ENCODE peak calls at places on chromosomes 13 and 19, in seven cellular contexts. I is IMR-90, P is mesendoderm, F is H9, E is mesenchymal stem cell, S is neuronal stem cell, T is H1. Y is an unnamed sample.

GRCh38 chr19:50358483-50359431 is 6.7 kb downstream of the NAPSA start:
- DNase-seq in I (peak), T (no peak), S (no peak), P (no peak), E (no peak), F (no peak), Y (peak)

GRCh38 chr13:41565221-41565620 is 107.9 kb downstream of the RGCC start:
- DNase-seq in I (peak), E (peak), S (no peak), T (no peak), F (no peak), P (no peak), Y (no peak)

GRCh38 chr13:32381539-32381938 is 46.4 kb downstream of the N4BP2L1 start:
- DNase-seq in S (peak), I (peak), F (peak), T (peak), P (peak), E (peak), Y (peak)

GRCh38 chr13:110125613-110126272 is 181.2 kb downstream of the COL4A1 start:
- DNase-seq in I (no peak), E (peak), F (no peak), S (no peak), P (no peak), T (no peak), Y (no peak)

GRCh38 chr19:53942001-53942786 is 20.5 kb upstream of the CACNG8 start:
- DNase-seq in F (peak), I (no peak), S (peak), P (peak), E (no peak), T (peak), Y (no peak)

GRCh38 chr19:38735257-38735686 is 9.0 kb downstream of the CAPN12 start:
- DNase-seq in F (peak), S (no peak), T (no peak), P (peak), E (no peak), I (no peak), Y (peak)

GRCh38 chr13:22357132-22357531 is 686.3 kb downstream of the FGF9 start:
- DNase-seq in P (no peak), F (no peak), I (no peak), T (no peak), E (peak), S (no peak), Y (no peak)

GRCh38 chr19:35032356-35032865 is 2.1 kb downstream of the SCN1B start:
- DNase-seq in P (no peak), T (no peak), F (no peak), S (no peak), E (no peak), I (no peak), Y (no peak)

GRCh38 chr19:15836345-15836594 is 20.8 kb upstream of the OR10H1 start:
- DNase-seq in F (no peak), E (no peak), I (peak), S (no peak), P (peak), T (no peak), Y (no peak)

GRCh38 chr13:111633401-111633800 is 313.0 kb downstream of the TEX29 start:
- DNase-seq in F (no peak), S (no peak), P (no peak), E (no peak), T (no peak), I (no peak), Y (no peak)

GRCh38 chr19:51570962-51571575 is at the start of gene ZNF175:
- DNase-seq in I (peak), P (peak), S (peak), E (peak), F (peak), T (peak), Y (peak)

GRCh38 chr13:106096661-106097092 is 438.8 kb downstream of the EFNB2 start:
- DNase-seq in E (peak), F (no peak), P (no peak), T (no peak), I (no peak), S (no peak), Y (no peak)

GRCh38 chr13:97211986-97212385 is 10.1 kb upstream of the MBNL2 start:
- DNase-seq in S (no peak), E (no peak), T (no peak), I (no peak), P (no peak), F (no peak), Y (peak)

GRCh38 chr19:48818234-48818823 is 7.5 kb upstream of the BCAT2 start:
- DNase-seq in S (no peak), F (no peak), P (no peak), I (no peak), E (no peak), T (no peak), Y (no peak)

GRCh38 chr19:9040131-9040530 is 29.9 kb upstream of the MUC16 start:
- DNase-seq in F (no peak), E (no peak), P (no peak), I (no peak), S (no peak), T (no peak), Y (peak)

DNA sequence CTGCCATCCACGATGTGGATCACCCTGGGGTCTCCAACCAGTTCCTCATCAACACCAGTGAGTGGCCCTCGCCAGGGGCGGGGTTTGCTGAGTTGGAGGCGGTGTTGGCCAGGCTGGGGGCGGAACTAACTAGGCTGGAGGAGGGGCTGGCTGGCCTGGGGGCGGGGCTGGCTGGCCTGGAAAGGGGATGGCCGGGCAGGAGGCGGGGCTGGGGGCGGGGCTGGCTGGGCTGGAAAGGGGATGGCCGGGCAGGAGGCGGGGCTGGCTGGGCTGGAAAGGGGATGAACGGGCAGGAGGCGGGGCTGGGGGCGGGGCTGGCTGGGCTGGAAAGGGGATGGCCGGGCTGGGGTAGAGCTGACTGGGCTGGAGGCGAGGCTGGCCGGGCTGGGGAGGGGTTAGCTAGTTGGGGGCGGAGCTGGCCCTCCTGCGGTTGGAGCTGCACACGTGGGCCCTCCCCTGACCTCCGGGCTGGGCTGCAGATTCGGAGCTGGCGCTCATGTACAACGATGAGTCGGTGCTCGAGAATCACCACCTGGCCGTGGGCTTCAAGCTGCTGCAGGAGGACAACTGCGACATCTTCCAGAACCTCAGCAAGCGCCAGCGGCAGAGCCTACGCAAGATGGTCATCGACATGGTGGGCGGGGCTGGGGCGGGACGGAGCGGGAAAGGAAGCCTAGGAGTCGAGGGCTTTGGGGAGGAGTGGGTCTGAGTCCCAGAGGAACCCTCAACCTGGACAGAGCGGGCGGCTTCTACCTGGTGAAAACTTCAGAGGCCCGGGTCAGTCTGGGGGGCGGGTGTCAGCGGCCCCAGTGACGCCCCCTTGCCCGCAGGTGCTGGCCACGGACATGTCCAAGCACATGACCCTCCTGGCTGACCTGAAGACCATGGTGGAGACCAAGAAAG is 41.0 kb downstream of the PDE4A start:
- DNase-seq in T (peak), S (peak), P (peak), E (peak), I (peak), F (peak), Y (peak)
- H2BK5ac ChIP-seq in T (peak), S (no peak), P (no peak), E (no peak), I (no peak), F (no peak), Y (peak)

GRCh38 chr13:113010510-113010865 is 41.5 kb downstream of the MCF2L start:
- DNase-seq in T (no peak), S (no peak), E (no peak), I (no peak), F (no peak), P (no peak), Y (no peak)
- H3K4me2 ChIP-seq in T (no peak), S (no peak), E (no peak), I (no peak), F (no peak), P (no peak), Y (no peak)

DNA sequence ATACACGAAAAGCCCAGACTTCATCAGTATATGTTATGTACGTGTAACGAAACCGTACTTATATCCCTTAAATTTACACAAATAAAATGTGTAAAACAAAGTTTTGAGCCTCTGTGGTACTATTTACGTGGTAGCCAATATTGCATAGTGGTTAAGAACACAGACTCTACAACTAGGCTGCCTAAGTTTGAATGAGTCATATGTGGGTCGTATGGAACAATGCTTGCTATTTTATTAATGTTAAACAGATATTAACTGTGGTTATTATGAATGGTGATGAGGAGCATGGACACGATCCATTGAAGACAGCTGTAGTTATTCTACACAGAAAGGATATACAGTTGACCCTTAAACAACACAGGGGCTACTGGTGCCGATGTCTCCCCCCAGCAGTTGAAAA is 42.5 kb downstream of the DPY19L3 start:
- DNase-seq in T (no peak), S (no peak), E (no peak), F (no peak), P (no peak), I (peak), Y (no peak)
- H2BK5ac ChIP-seq in T (no peak), S (no peak), E (no peak), F (no peak), P (no peak), I (no peak), Y (no peak)

GRCh38 chr19:2494447-2495129 is 18.7 kb downstream of the GADD45B start:
- DNase-seq in P (peak), I (peak), T (no peak), S (no peak), F (no peak), E (peak), Y (peak)

GRCh38 chr19:2494084-2494446 is 18.1 kb downstream of the GADD45B start:
- DNase-seq in S (no peak), E (peak), I (peak), P (no peak), F (no peak), T (no peak), Y (no peak)

GRCh38 chr19:2491130-2491801 is 15.3 kb downstream of the GADD45B start:
- DNase-seq in P (no peak), I (peak), F (no peak), E (peak), T (no peak), S (no peak), Y (peak)

GRCh38 chr19:2490659-2491058 is 14.7 kb downstream of the GADD45B start:
- DNase-seq in E (no peak), F (no peak), I (no peak), T (no peak), P (no peak), S (no peak), Y (no peak)

GRCh38 chr19:2492870-2493269 is 16.9 kb downstream of the GADD45B start:
- DNase-seq in T (no peak), E (no peak), I (no peak), S (no peak), F (no peak), P (no peak), Y (no peak)
- H3K4me2 ChIP-seq in T (no peak), E (no peak), I (no peak), S (no peak), F (no peak), P (no peak), Y (no peak)

DNA sequence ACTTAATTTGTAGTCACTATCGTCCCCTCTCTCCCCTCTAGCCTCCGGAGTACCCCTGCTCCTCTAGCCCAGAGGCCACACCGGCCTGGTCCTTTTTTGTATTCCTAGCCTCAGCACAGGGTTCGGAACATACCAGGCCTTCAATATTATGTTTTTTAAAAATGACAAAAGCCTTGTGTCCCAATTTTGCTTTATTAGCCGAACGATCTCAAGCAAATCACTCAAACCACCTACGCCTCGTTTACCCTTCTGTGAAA is 463 bp upstream of the POMP start:
- DNase-seq in F (no peak), S (no peak), P (peak), E (no peak), I (no peak), T (no peak), Y (no peak)
- H2BK5ac ChIP-seq in F (no peak), S (no peak), P (no peak), E (no peak), I (peak), T (peak), Y (no peak)

GRCh38 chr19:17522988-17523872 is 11.8 kb downstream of the PGLS start:
- DNase-seq in E (no peak), T (no peak), F (no peak), P (no peak), S (no peak), I (no peak), Y (no peak)
- H3K4me2 ChIP-seq in E (no peak), T (no peak), F (no peak), P (no peak), S (no peak), I (no peak), Y (no peak)

DNA sequence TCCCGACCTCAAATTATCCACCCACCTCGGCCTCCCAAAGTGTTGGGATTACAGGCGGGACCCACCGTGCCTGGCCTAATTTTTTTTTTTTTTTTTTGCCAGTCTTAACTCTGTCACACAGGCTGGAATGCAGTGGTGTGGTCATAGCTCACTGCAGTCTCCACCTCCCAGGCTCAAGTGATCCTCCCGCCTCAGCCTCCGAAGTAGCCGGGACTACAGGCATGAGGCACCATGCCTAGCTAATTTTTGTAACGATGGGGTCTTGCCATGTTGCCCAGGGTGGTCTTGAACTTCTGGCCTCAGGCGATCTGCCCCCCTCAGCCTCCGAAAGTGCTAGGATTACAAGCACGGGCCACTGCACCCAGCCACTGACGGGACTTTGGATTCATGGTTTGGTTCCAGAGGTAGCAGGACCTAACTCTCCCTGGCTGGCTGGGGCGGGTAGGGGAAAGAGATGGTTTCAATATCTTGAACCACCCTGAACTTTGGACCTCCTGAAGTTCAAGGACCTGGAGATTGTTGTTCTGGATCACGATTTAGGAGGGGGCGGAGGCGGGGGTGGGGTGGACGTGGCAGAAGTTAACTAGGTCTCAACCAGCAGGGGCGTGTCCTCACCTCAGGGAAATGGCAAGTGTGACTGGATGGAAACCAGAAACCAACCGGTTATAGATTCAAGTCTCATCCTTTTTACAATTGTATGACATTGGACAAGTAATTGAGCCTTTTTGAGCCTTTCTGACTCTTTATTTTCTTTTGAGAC is 40.8 kb downstream of the IER2 start:
- DNase-seq in T (no peak), E (no peak), I (no peak), F (no peak), P (peak), S (no peak), Y (no peak)
- H2BK5ac ChIP-seq in T (no peak), E (no peak), I (no peak), F (no peak), P (no peak), S (no peak), Y (no peak)

DNA sequence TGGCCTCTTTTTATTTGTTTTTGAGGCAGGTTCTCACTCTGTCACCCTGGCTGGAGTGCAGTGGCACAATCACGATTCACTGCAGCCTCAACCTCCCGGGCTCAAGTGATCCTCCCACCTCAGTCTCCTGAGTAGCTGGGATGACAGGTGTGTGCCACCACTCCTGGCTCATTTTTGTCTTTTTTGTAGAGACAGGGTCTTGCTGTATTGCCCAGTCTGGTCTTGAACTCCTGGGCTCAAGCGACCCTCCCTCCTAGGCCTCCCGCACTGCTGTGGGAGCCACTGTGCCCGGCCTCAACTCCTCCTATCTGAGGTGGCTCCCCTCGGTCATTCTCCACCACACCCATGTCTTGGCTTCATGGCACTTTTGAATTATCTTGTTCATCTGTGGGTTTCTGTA is 8.0 kb downstream of the CKM start:
- DNase-seq in I (no peak), S (no peak), P (no peak), T (no peak), E (no peak), F (no peak), Y (no peak)
- H3K4me2 ChIP-seq in I (no peak), S (no peak), P (no peak), T (no peak), E (no peak), F (no peak), Y (no peak)

GRCh38 chr19:30924670-30925069 is 424.6 kb downstream of the TSHZ3 start:
- DNase-seq in P (no peak), F (no peak), I (no peak), S (no peak), E (no peak), T (no peak), Y (no peak)

GRCh38 chr19:30920238-30920637 is 429.0 kb downstream of the TSHZ3 start:
- DNase-seq in T (no peak), I (no peak), E (no peak), P (no peak), S (no peak), F (no peak), Y (no peak)

GRCh38 chr19:30927705-30928104 is 421.5 kb downstream of the TSHZ3 start:
- DNase-seq in E (no peak), S (no peak), T (no peak), F (no peak), I (no peak), P (no peak), Y (no peak)

GRCh38 chr19:30919737-30920136 is 429.5 kb downstream of the TSHZ3 start:
- DNase-seq in E (no peak), S (no peak), T (no peak), P (no peak), I (no peak), F (no peak), Y (no peak)

GRCh38 chr19:30923096-30923495 is 426.1 kb downstream of the TSHZ3 start:
- DNase-seq in P (no peak), E (no peak), I (no peak), T (no peak), S (no peak), F (no peak), Y (no peak)
- H2BK5ac ChIP-seq in P (no peak), E (no peak), I (no peak), T (no peak), S (no peak), F (no peak), Y (no peak)

GRCh38 chr19:6262519-6262918 is 17.3 kb downstream of the MLLT1 start:
- DNase-seq in T (no peak), E (no peak), S (no peak), P (no peak), F (no peak), I (no peak), Y (no peak)

GRCh38 chr19:6261883-6262282 is 17.9 kb downstream of the MLLT1 start:
- DNase-seq in F (no peak), S (no peak), I (no peak), E (no peak), T (no peak), P (no peak), Y (no peak)

GRCh38 chr19:6260376-6260775 is 19.4 kb downstream of the MLLT1 start:
- DNase-seq in I (no peak), T (no peak), E (no peak), P (no peak), S (no peak), F (no peak), Y (no peak)

GRCh38 chr19:6259312-6259861 is 20.4 kb downstream of the MLLT1 start:
- DNase-seq in E (no peak), I (peak), S (no peak), F (no peak), T (no peak), P (no peak), Y (no peak)

GRCh38 chr19:6260912-6261636 is 18.7 kb downstream of the MLLT1 start:
- DNase-seq in P (peak), T (peak), I (peak), F (peak), S (no peak), E (peak), Y (no peak)
- H3K4me2 ChIP-seq in P (no peak), T (no peak), I (no peak), F (no peak), S (no peak), E (no peak), Y (no peak)